ENCODE peak calls at places on chromosomes 13 and 19, in seven cellular contexts. C is GM23248, K is HCT116, G is neural progenitor cell, B is GM23338, R is PC-3, I is hepatocyte. M is an unnamed sample. For H3K36me3, the result is how much of the 10 kb centered on the place peaks cover.

GRCh38 chr13:30143671-30144400 is 163.5 kb downstream of the KATNAL1 start:
- DNase-seq in C (peak), K (no peak), G (no peak), B (no peak), R (no peak), I (peak), M (peak)

GRCh38 chr19:52734340-52734892 is 428 bp downstream of the ZNF611 start:
- DNase-seq in C (peak), K (no peak), G (peak), B (peak), R (no peak), I (peak), M (no peak)

GRCh38 chr13:52749446-52749845 is 9.8 kb upstream of the CNMD start:
- DNase-seq in C (no peak), K (no peak), G (no peak), B (no peak), R (no peak), I (no peak), M (no peak)

GRCh38 chr13:81686877-81687276 is 1346.0 kb upstream of the SPRY2 start:
- DNase-seq in C (no peak), K (no peak), G (no peak), B (no peak), R (no peak), I (no peak), M (no peak)

GRCh38 chr19:11195169-11195568 is 2.2 kb downstream of the KANK2 start:
- DNase-seq in C (peak), K (no peak), G (no peak), B (no peak), R (no peak), I (no peak), M (peak)

GRCh38 chr13:113820813-113821651 is 42.8 kb downstream of the GAS6 start:
- DNase-seq in C (peak), K (no peak), G (no peak), B (no peak), R (peak), I (peak), M (no peak)

GRCh38 chr13:48156466-48156865 is 61.6 kb upstream of the MED4 start:
- DNase-seq in C (no peak), K (peak), G (no peak), B (peak), R (no peak), I (no peak), M (peak)

GRCh38 chr19:32318884-32319520 is 26.4 kb upstream of the ZNF507 start:
- DNase-seq in C (peak), K (peak), G (peak), B (peak), R (peak), I (peak), M (peak)

GRCh38 chr13:46578590-46578975 is 25.6 kb downstream of the LRCH1 start:
- DNase-seq in C (no peak), K (no peak), G (no peak), B (no peak), R (no peak), I (no peak), M (no peak)

GRCh38 chr13:46586766-46587509 is 34.0 kb downstream of the LRCH1 start:
- DNase-seq in C (peak), K (no peak), G (no peak), B (no peak), R (no peak), I (no peak), M (no peak)

GRCh38 chr13:46580362-46580839 is 27.4 kb downstream of the LRCH1 start:
- DNase-seq in C (no peak), K (no peak), G (peak), B (no peak), R (no peak), I (no peak), M (no peak)

GRCh38 chr13:46577656-46578589 is 25.0 kb downstream of the LRCH1 start:
- DNase-seq in C (peak), K (no peak), G (no peak), B (no peak), R (no peak), I (peak), M (no peak)

GRCh38 chr13:46582190-46582589 is 29.2 kb downstream of the LRCH1 start:
- DNase-seq in C (no peak), K (no peak), G (no peak), B (no peak), R (no peak), I (no peak), M (no peak)
- H2AFZ ChIP-seq in C (no peak), K (no peak), G (no peak), B (no peak), R (no peak), I (no peak), M (no peak)

DNA sequence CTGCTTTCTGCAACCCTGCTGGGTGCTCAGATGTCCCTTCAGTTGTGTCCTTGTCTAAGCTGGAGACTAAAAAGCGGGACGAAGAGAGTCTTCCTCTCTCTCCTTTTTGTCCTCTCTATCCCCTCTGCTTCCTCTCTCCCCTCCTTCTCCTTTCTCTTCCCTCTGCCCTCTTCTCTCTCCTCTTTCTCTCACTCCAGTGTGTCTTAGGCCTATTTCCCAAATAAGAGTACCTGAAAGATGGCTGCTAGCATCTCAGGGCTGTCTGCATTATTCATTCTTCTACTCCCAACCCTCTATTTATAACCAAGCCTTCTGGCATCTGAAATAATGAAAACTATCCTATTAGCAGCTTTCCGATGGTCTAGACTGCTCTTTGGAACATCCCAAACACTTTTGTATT is 729.8 kb downstream of the UQCRFS1 start:
- DNase-seq in C (no peak), K (no peak), G (no peak), B (no peak), R (no peak), I (no peak), M (no peak)
- H3K36me3 ChIP-seq in C (under half), K (under half), G (under half), B (under half), R (under half), I (under half), M (under half)

GRCh38 chr19:47122359-47123335 is 8.0 kb upstream of the SAE1 start:
- DNase-seq in C (peak), K (no peak), G (no peak), B (no peak), R (peak), I (no peak), M (no peak)
- TF ChIP-seq EZH2phosphoT487 in C (no peak), K (no peak), G (no peak), B (no peak), R (no peak), I (no peak), M (no peak)

GRCh38 chr19:3272952-3273351 is 48.5 kb downstream of the CELF5 start:
- DNase-seq in C (no peak), K (no peak), G (no peak), B (no peak), R (no peak), I (no peak), M (no peak)

GRCh38 chr19:3275583-3276340 is 51.3 kb downstream of the CELF5 start:
- DNase-seq in C (peak), K (peak), G (peak), B (peak), R (peak), I (peak), M (peak)

GRCh38 chr19:3275068-3275582 is 50.7 kb downstream of the CELF5 start:
- DNase-seq in C (no peak), K (peak), G (peak), B (peak), R (peak), I (no peak), M (peak)

GRCh38 chr19:3276341-3276799 is 51.9 kb downstream of the CELF5 start:
- DNase-seq in C (no peak), K (peak), G (peak), B (peak), R (peak), I (peak), M (peak)

GRCh38 chr19:3274245-3275067 is 50.0 kb downstream of the CELF5 start:
- DNase-seq in C (no peak), K (no peak), G (no peak), B (no peak), R (no peak), I (no peak), M (no peak)
- H2AFZ ChIP-seq in C (no peak), K (no peak), G (no peak), B (no peak), R (no peak), I (no peak), M (no peak)

DNA sequence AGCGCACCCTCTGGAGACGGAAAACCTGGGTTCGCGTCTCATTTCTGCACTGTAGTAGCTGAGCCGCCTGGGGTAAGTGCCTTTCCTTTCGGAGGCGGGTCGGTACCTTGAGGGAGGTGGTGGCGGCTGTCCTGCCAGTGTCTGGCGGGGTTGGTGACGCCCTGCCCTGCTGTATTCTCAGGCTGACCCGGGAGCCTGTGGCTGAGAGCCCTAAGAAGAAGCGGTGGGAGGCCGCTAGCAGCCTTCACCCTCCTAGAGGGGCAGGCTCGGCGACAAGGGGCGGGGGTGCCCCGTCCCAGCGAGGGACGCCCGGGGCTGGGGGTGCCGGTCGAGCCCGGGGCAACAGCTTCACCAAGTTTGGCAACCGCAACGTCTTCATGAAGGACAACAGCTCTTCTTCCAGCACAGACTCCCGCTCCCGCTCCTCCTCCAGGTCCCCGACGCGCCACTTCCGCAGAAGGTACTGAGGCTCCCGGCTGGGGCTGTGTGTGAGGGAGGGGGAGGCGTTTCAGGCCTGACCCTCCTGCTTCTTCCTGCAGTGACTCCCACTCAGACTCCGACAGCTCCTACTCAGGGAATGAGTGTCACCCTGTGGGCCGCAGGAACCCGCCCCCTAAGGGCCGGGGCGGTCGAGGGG is 6.9 kb downstream of the LENG8 start:
- DNase-seq in C (no peak), K (no peak), G (no peak), B (no peak), R (no peak), I (peak), M (no peak)
- H3K36me3 ChIP-seq in C (half or more), K (half or more), G (under half), B (under half), R (half or more), I (under half), M (half or more)

GRCh38 chr13:76596216-76596615 is 290.0 kb downstream of the KCTD12 start:
- DNase-seq in C (no peak), K (no peak), G (no peak), B (no peak), R (no peak), I (no peak), M (no peak)
- TF ChIP-seq EZH2phosphoT487 in C (no peak), K (no peak), G (no peak), B (no peak), R (no peak), I (no peak), M (no peak)

GRCh38 chr13:37539176-37539575 is 59.4 kb downstream of the POSTN start:
- DNase-seq in C (peak), K (no peak), G (no peak), B (no peak), R (no peak), I (no peak), M (no peak)

GRCh38 chr13:37531054-37531453 is 67.5 kb downstream of the POSTN start:
- DNase-seq in C (peak), K (no peak), G (no peak), B (no peak), R (no peak), I (no peak), M (no peak)

GRCh38 chr13:37534181-37534580 is 64.4 kb downstream of the POSTN start:
- DNase-seq in C (peak), K (no peak), G (no peak), B (no peak), R (peak), I (no peak), M (no peak)
- H2AFZ ChIP-seq in C (peak), K (no peak), G (no peak), B (no peak), R (no peak), I (no peak), M (no peak)

GRCh38 chr19:7993560-7993959 is 11.9 kb downstream of the ELAVL1 start:
- DNase-seq in C (no peak), K (no peak), G (no peak), B (no peak), R (no peak), I (no peak), M (no peak)

GRCh38 chr19:7994923-7995682 is 10.3 kb downstream of the ELAVL1 start:
- DNase-seq in C (no peak), K (no peak), G (no peak), B (no peak), R (no peak), I (no peak), M (no peak)

GRCh38 chr19:7995756-7996155 is 9.7 kb downstream of the ELAVL1 start:
- DNase-seq in C (no peak), K (no peak), G (no peak), B (no peak), R (no peak), I (no peak), M (no peak)

GRCh38 chr19:7992575-7992974 is 12.9 kb downstream of the ELAVL1 start:
- DNase-seq in C (no peak), K (no peak), G (no peak), B (no peak), R (peak), I (no peak), M (no peak)

DNA sequence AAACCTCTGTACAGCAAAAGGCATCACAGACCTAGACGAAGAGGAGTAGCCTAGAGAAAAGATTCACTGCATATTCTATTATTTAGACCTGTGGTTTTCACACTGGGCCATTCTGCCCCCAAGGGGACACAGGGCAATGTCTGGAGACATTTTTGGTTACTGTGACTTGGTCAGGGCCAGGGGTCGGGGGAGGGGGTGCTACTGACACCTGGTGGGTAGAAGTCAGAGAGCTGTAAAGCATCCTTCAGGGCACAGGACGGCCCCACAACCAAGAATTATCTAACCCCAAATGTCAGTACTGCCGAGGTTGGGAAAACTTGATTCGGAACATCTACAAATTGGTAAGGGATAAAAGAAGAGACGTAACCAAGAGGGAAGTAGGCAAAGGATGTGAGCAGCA is 11.3 kb downstream of the ELAVL1 start:
- DNase-seq in C (no peak), K (no peak), G (no peak), B (peak), R (no peak), I (no peak), M (peak)
- H3K36me3 ChIP-seq in C (under half), K (under half), G (under half), B (under half), R (under half), I (under half), M (half or more)